ENCODE peak calls at places on chromosomes 11 and 22, in eight cellular contexts. One of them, this sample, is unnamed.

GRCh38 chr11:62611705-62612365 is 740 bp downstream of the EML3 start:
- DNase-seq in foreskin fibroblast: peak; percentile 88
- DNase-seq in GM23338: peak; percentile 52
- DNase-seq in GM12865: peak; percentile 77
- DNase-seq in heart left ventricle: peak; percentile 66
- DNase-seq in coronary artery: no peak
- DNase-seq in ovary: peak; percentile 81
- DNase-seq in heart right ventricle: peak; percentile 59
- DNase-seq in this sample: peak; percentile 66

GRCh38 chr11:19995131-19995530 is 165.1 kb downstream of the DBX1 start:
- DNase-seq in foreskin fibroblast: peak; percentile 87
- DNase-seq in GM23338: no peak
- DNase-seq in GM12865: no peak
- DNase-seq in heart left ventricle: no peak
- DNase-seq in coronary artery: no peak
- DNase-seq in ovary: no peak
- DNase-seq in heart right ventricle: no peak
- DNase-seq in this sample: no peak

GRCh38 chr11:12705874-12706273 is 31.7 kb downstream of the TEAD1 start:
- DNase-seq in foreskin fibroblast: peak; percentile 49
- DNase-seq in GM23338: no peak
- DNase-seq in GM12865: no peak
- DNase-seq in heart left ventricle: no peak
- DNase-seq in coronary artery: no peak
- DNase-seq in ovary: no peak
- DNase-seq in heart right ventricle: no peak
- DNase-seq in this sample: no peak

GRCh38 chr11:32420937-32421532 is 14.3 kb downstream of the WT1 start:
- DNase-seq in foreskin fibroblast: no peak
- DNase-seq in GM23338: no peak
- DNase-seq in GM12865: peak; percentile 63
- DNase-seq in heart left ventricle: peak; percentile 68
- DNase-seq in coronary artery: no peak
- DNase-seq in ovary: no peak
- DNase-seq in heart right ventricle: peak; percentile 68
- DNase-seq in this sample: no peak

GRCh38 chr11:2531277-2531986 is 86.6 kb downstream of the KCNQ1 start:
- DNase-seq in foreskin fibroblast: peak; percentile 79
- DNase-seq in GM23338: peak; percentile 82
- DNase-seq in GM12865: peak; percentile 63
- DNase-seq in heart left ventricle: peak; percentile 89
- DNase-seq in coronary artery: no peak
- DNase-seq in ovary: peak; percentile 87
- DNase-seq in heart right ventricle: peak; percentile 74
- DNase-seq in this sample: peak; percentile 80

GRCh38 chr11:121657191-121657590 is 204.4 kb upstream of the SORL1-AS1 start:
- DNase-seq in foreskin fibroblast: peak; percentile 46
- DNase-seq in GM23338: no peak
- DNase-seq in GM12865: no peak
- DNase-seq in heart left ventricle: no peak
- DNase-seq in coronary artery: no peak
- DNase-seq in ovary: peak; percentile 33
- DNase-seq in heart right ventricle: no peak
- DNase-seq in this sample: no peak

GRCh38 chr22:37545703-37546435 is 14.4 kb upstream of the CDC42EP1 start:
- DNase-seq in foreskin fibroblast: peak; percentile 98
- DNase-seq in GM23338: peak; percentile 98
- DNase-seq in GM12865: no peak
- DNase-seq in heart left ventricle: peak; percentile 96
- DNase-seq in coronary artery: peak; percentile 95
- DNase-seq in ovary: peak; percentile 95
- DNase-seq in heart right ventricle: peak; percentile 95
- DNase-seq in this sample: no peak

GRCh38 chr11:75820636-75821035 is 5.6 kb downstream of the UVRAG start:
- DNase-seq in foreskin fibroblast: peak; percentile 83
- DNase-seq in GM23338: no peak
- DNase-seq in GM12865: no peak
- DNase-seq in heart left ventricle: no peak
- DNase-seq in coronary artery: no peak
- DNase-seq in ovary: no peak
- DNase-seq in heart right ventricle: no peak
- DNase-seq in this sample: no peak

GRCh38 chr22:19962909-19963806 is 21.5 kb upstream of the TXNRD2 start:
- DNase-seq in foreskin fibroblast: peak; percentile 86
- DNase-seq in GM23338: peak; percentile 86
- DNase-seq in GM12865: no peak
- DNase-seq in heart left ventricle: peak; percentile 40
- DNase-seq in coronary artery: no peak
- DNase-seq in ovary: no peak
- DNase-seq in heart right ventricle: no peak
- DNase-seq in this sample: no peak

GRCh38 chr22:29817724-29818123 is 20.4 kb downstream of the ASCC2 start:
- DNase-seq in foreskin fibroblast: no peak
- DNase-seq in GM23338: no peak
- DNase-seq in GM12865: no peak
- DNase-seq in heart left ventricle: no peak
- DNase-seq in coronary artery: no peak
- DNase-seq in ovary: no peak
- DNase-seq in heart right ventricle: no peak
- DNase-seq in this sample: no peak

GRCh38 chr11:10348650-10349280 is 43.9 kb downstream of the ADM start:
- DNase-seq in foreskin fibroblast: peak; percentile 91
- DNase-seq in GM23338: no peak
- DNase-seq in GM12865: no peak
- DNase-seq in heart left ventricle: no peak
- DNase-seq in coronary artery: no peak
- DNase-seq in ovary: no peak
- DNase-seq in heart right ventricle: no peak
- DNase-seq in this sample: no peak

GRCh38 chr11:113957016-113957415 is 17.9 kb upstream of the HTR3A start:
- DNase-seq in foreskin fibroblast: no peak
- DNase-seq in GM23338: no peak
- DNase-seq in GM12865: no peak
- DNase-seq in heart left ventricle: no peak
- DNase-seq in coronary artery: no peak
- DNase-seq in ovary: no peak
- DNase-seq in heart right ventricle: no peak
- DNase-seq in this sample: no peak

GRCh38 chr11:79438631-79439429 is 2.0 kb downstream of the TENM4 start:
- DNase-seq in foreskin fibroblast: peak; percentile 63
- DNase-seq in GM23338: peak; percentile 58
- DNase-seq in GM12865: no peak
- DNase-seq in heart left ventricle: no peak
- DNase-seq in coronary artery: no peak
- DNase-seq in ovary: peak; percentile 59
- DNase-seq in heart right ventricle: peak; percentile 9
- DNase-seq in this sample: peak; percentile 39

GRCh38 chr11:130548491-130548833 is 100.0 kb downstream of the ADAMTS15 start:
- DNase-seq in foreskin fibroblast: peak; percentile 82
- DNase-seq in GM23338: no peak
- DNase-seq in GM12865: no peak
- DNase-seq in heart left ventricle: no peak
- DNase-seq in coronary artery: no peak
- DNase-seq in ovary: no peak
- DNase-seq in heart right ventricle: no peak
- DNase-seq in this sample: no peak

GRCh38 chr22:33270596-33270995 is 212.4 kb upstream of the SYN3 start:
- DNase-seq in foreskin fibroblast: no peak
- DNase-seq in GM23338: no peak
- DNase-seq in GM12865: no peak
- DNase-seq in heart left ventricle: no peak
- DNase-seq in coronary artery: no peak
- DNase-seq in ovary: no peak
- DNase-seq in heart right ventricle: no peak
- DNase-seq in this sample: no peak

GRCh38 chr11:2100361-2101170 is 38.6 kb downstream of the IGF2 start:
- DNase-seq in foreskin fibroblast: no peak
- DNase-seq in GM23338: no peak
- DNase-seq in GM12865: no peak
- DNase-seq in heart left ventricle: peak; percentile 83
- DNase-seq in coronary artery: no peak
- DNase-seq in ovary: no peak
- DNase-seq in heart right ventricle: peak; percentile 82
- DNase-seq in this sample: no peak

GRCh38 chr22:32469799-32470212 is 4.8 kb upstream of the FBXO7 start:
- DNase-seq in foreskin fibroblast: peak; percentile 90
- DNase-seq in GM23338: no peak
- DNase-seq in GM12865: no peak
- DNase-seq in heart left ventricle: no peak
- DNase-seq in coronary artery: no peak
- DNase-seq in ovary: no peak
- DNase-seq in heart right ventricle: no peak
- DNase-seq in this sample: no peak

DNA sequence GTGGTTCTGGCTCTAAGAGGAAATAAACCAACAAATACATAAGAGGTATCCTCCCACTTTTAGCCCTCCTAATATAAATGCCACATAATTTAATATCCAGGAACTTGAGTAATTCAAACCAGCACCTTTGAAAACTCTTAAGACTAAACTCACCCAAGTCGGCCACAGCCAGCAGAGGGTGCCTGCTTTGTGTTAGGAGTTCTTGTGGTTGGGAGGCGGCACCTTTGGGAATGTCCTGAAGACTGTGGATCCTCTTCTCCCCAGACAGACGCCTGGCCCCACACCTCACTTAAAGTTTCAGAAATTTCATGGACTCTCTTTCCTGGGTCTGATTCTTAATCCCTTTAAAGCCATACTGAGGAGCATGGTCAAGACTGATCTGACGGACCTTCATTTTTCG is 169.0 kb downstream of the TBC1D22A start:
- DNase-seq in foreskin fibroblast: peak; percentile 24
- DNase-seq in GM23338: peak; percentile 51
- DNase-seq in GM12865: no peak
- DNase-seq in heart left ventricle: no peak
- DNase-seq in coronary artery: no peak
- DNase-seq in ovary: no peak
- DNase-seq in heart right ventricle: no peak
- DNase-seq in this sample: no peak
- TF ChIP-seq CTCF in foreskin fibroblast: peak; percentile 24
- TF ChIP-seq CTCF in GM23338: peak; percentile 43
- TF ChIP-seq CTCF in GM12865: no peak
- TF ChIP-seq CTCF in heart left ventricle: no peak
- TF ChIP-seq CTCF in coronary artery: no peak
- TF ChIP-seq CTCF in ovary: no peak
- TF ChIP-seq CTCF in heart right ventricle: no peak
- TF ChIP-seq CTCF in this sample: no peak

GRCh38 chr11:83285131-83285770 is 916 bp downstream of the CCDC90B start:
- DNase-seq in foreskin fibroblast: no peak
- DNase-seq in GM23338: no peak
- DNase-seq in GM12865: no peak
- DNase-seq in heart left ventricle: no peak
- DNase-seq in coronary artery: no peak
- DNase-seq in ovary: no peak
- DNase-seq in heart right ventricle: no peak
- DNase-seq in this sample: no peak

GRCh38 chr11:83282084-83282716 is 4.0 kb downstream of the CCDC90B start:
- DNase-seq in foreskin fibroblast: no peak
- DNase-seq in GM23338: no peak
- DNase-seq in GM12865: no peak
- DNase-seq in heart left ventricle: no peak
- DNase-seq in coronary artery: no peak
- DNase-seq in ovary: no peak
- DNase-seq in heart right ventricle: no peak
- DNase-seq in this sample: no peak

GRCh38 chr11:83284501-83285051 is 1.6 kb downstream of the CCDC90B start:
- DNase-seq in foreskin fibroblast: no peak
- DNase-seq in GM23338: no peak
- DNase-seq in GM12865: no peak
- DNase-seq in heart left ventricle: no peak
- DNase-seq in coronary artery: no peak
- DNase-seq in ovary: no peak
- DNase-seq in heart right ventricle: no peak
- DNase-seq in this sample: no peak

GRCh38 chr11:83287631-83288030 is 1.5 kb upstream of the CCDC90B start:
- DNase-seq in foreskin fibroblast: no peak
- DNase-seq in GM23338: no peak
- DNase-seq in GM12865: peak; percentile 43
- DNase-seq in heart left ventricle: no peak
- DNase-seq in coronary artery: no peak
- DNase-seq in ovary: no peak
- DNase-seq in heart right ventricle: no peak
- DNase-seq in this sample: no peak

GRCh38 chr11:83285771-83286528 is at the start of gene CCDC90B:
- DNase-seq in foreskin fibroblast: peak; percentile 99
- DNase-seq in GM23338: peak; percentile 99
- DNase-seq in GM12865: peak; percentile 98
- DNase-seq in heart left ventricle: peak; percentile 95
- DNase-seq in coronary artery: peak; percentile 97
- DNase-seq in ovary: peak; percentile 93
- DNase-seq in heart right ventricle: peak; percentile 97
- DNase-seq in this sample: peak; percentile 93
- TF ChIP-seq CTCF in foreskin fibroblast: peak; percentile 7
- TF ChIP-seq CTCF in GM23338: peak; percentile 67
- TF ChIP-seq CTCF in GM12865: no peak
- TF ChIP-seq CTCF in heart left ventricle: no peak
- TF ChIP-seq CTCF in coronary artery: no peak
- TF ChIP-seq CTCF in ovary: no peak
- TF ChIP-seq CTCF in heart right ventricle: no peak
- TF ChIP-seq CTCF in this sample: peak; percentile 62

GRCh38 chr11:65554057-65554818 is 3.9 kb downstream of the LTBP3 start:
- DNase-seq in foreskin fibroblast: no peak
- DNase-seq in GM23338: no peak
- DNase-seq in GM12865: no peak
- DNase-seq in heart left ventricle: no peak
- DNase-seq in coronary artery: no peak
- DNase-seq in ovary: no peak
- DNase-seq in heart right ventricle: no peak
- DNase-seq in this sample: no peak
- TF ChIP-seq CTCF in foreskin fibroblast: no peak
- TF ChIP-seq CTCF in GM23338: no peak
- TF ChIP-seq CTCF in GM12865: no peak
- TF ChIP-seq CTCF in heart left ventricle: no peak
- TF ChIP-seq CTCF in coronary artery: no peak
- TF ChIP-seq CTCF in ovary: no peak
- TF ChIP-seq CTCF in heart right ventricle: no peak
- TF ChIP-seq CTCF in this sample: no peak

GRCh38 chr22:36198936-36199616 is 2.5 kb downstream of the APOL4 start:
- DNase-seq in foreskin fibroblast: no peak
- DNase-seq in GM23338: no peak
- DNase-seq in GM12865: no peak
- DNase-seq in heart left ventricle: no peak
- DNase-seq in coronary artery: peak; percentile 59
- DNase-seq in ovary: no peak
- DNase-seq in heart right ventricle: no peak
- DNase-seq in this sample: no peak
- TF ChIP-seq CTCF in foreskin fibroblast: no peak
- TF ChIP-seq CTCF in GM23338: no peak
- TF ChIP-seq CTCF in GM12865: no peak
- TF ChIP-seq CTCF in heart left ventricle: no peak
- TF ChIP-seq CTCF in coronary artery: no peak
- TF ChIP-seq CTCF in ovary: no peak
- TF ChIP-seq CTCF in heart right ventricle: no peak
- TF ChIP-seq CTCF in this sample: no peak

This sample was measured in GM10248.